ENCODE peak calls at places on chromosomes 16 and 17, in six cellular contexts. I is cardiac muscle cell, U is upper lobe of right lung, Y is HFFc6, G is colonic mucosa, J is mammary epithelial cell. T is an unnamed sample.

GRCh38 chr17:46890638-46891037 is 32.3 kb upstream of the GOSR2 start:
- DNase-seq in I (no peak), U (no peak), Y (no peak), G (no peak), J (no peak), T (no peak)

GRCh38 chr17:48636177-48637018 is 10.2 kb upstream of the HOXB9 start:
- DNase-seq in I (peak), U (peak), Y (peak), G (peak), J (peak), T (no peak)

GRCh38 chr16:10080031-10080772 is 102.0 kb downstream of the GRIN2A start:
- DNase-seq in I (peak), U (no peak), Y (peak), G (no peak), J (peak), T (no peak)

GRCh38 chr16:22099256-22099975 is 7.1 kb downstream of the VWA3A start:
- DNase-seq in I (no peak), U (no peak), Y (no peak), G (no peak), J (no peak), T (no peak)

GRCh38 chr17:28584434-28584833 is 7.7 kb upstream of the ALDOC start:
- DNase-seq in I (no peak), U (no peak), Y (no peak), G (no peak), J (no peak), T (no peak)

GRCh38 chr17:80647746-80648145 is 103.1 kb downstream of the RPTOR start:
- DNase-seq in I (peak), U (no peak), Y (peak), G (no peak), J (peak), T (no peak)

GRCh38 chr16:13397126-13397525 is 495.7 kb downstream of the SHISA9 start:
- DNase-seq in I (no peak), U (no peak), Y (no peak), G (no peak), J (no peak), T (no peak)

GRCh38 chr17:82441686-82442487 is 8.7 kb downstream of the CYBC1 start:
- DNase-seq in I (no peak), U (no peak), Y (no peak), G (no peak), J (no peak), T (no peak)

GRCh38 chr16:3142327-3142726 is 7.5 kb downstream of the ZNF213 start:
- DNase-seq in I (no peak), U (no peak), Y (no peak), G (no peak), J (no peak), T (no peak)

GRCh38 chr16:85586360-85587145 is 26.6 kb upstream of the GSE1 start:
- DNase-seq in I (no peak), U (no peak), Y (no peak), G (no peak), J (no peak), T (no peak)

GRCh38 chr16:56672761-56673536 is 3.3 kb downstream of the MT1H start:
- DNase-seq in I (no peak), U (no peak), Y (no peak), G (no peak), J (no peak), T (no peak)

GRCh38 chr17:47288531-47289116 is 35.0 kb downstream of the ITGB3 start:
- DNase-seq in I (peak), U (no peak), Y (no peak), G (no peak), J (no peak), T (no peak)

GRCh38 chr17:596763-597644 is 117.6 kb downstream of the VPS53 start:
- DNase-seq in I (peak), U (no peak), Y (peak), G (no peak), J (peak), T (no peak)

GRCh38 chr16:68760671-68761275 is 23.7 kb downstream of the CDH1 start:
- DNase-seq in I (peak), U (no peak), Y (peak), G (no peak), J (peak), T (no peak)

GRCh38 chr17:1590031-1590746 is 27.6 kb upstream of the PITPNA start:
- DNase-seq in I (peak), U (no peak), Y (peak), G (peak), J (peak), T (no peak)

GRCh38 chr16:16828913-16829398 is 450.0 kb downstream of the NPIPA7 start:
- DNase-seq in I (no peak), U (no peak), Y (no peak), G (no peak), J (no peak), T (no peak)

GRCh38 chr17:13311301-13311700 is 290.4 kb downstream of the HS3ST3A1 start:
- DNase-seq in I (peak), U (no peak), Y (peak), G (no peak), J (peak), T (no peak)

GRCh38 chr17:35788504-35788998 is 6.9 kb downstream of the MMP28 start:
- DNase-seq in I (peak), U (no peak), Y (peak), G (no peak), J (peak), T (no peak)

GRCh38 chr16:57998484-57998883 is 2.0 kb downstream of the ZNF319 start:
- DNase-seq in I (peak), U (peak), Y (no peak), G (peak), J (peak), T (no peak)

GRCh38 chr16:47460755-47461597 is at the start of the genes ITFG1 and PHKB:
- DNase-seq in I (peak), U (peak), Y (peak), G (peak), J (peak), T (peak)

GRCh38 chr17:10384175-10384574 is 11.4 kb upstream of the MYH13 start:
- DNase-seq in I (peak), U (no peak), Y (no peak), G (no peak), J (no peak), T (no peak)

GRCh38 chr16:89162314-89162713 is 9.2 kb upstream of the CDH15 start:
- DNase-seq in I (no peak), U (no peak), Y (no peak), G (no peak), J (no peak), T (no peak)

GRCh38 chr17:13619462-13619861 is 17.7 kb upstream of the HS3ST3A1 start:
- DNase-seq in I (no peak), U (no peak), Y (no peak), G (no peak), J (no peak), T (no peak)

GRCh38 chr16:19520861-19521331 is 1.0 kb downstream of the GDE1 start:
- DNase-seq in I (peak), U (no peak), Y (no peak), G (peak), J (peak), T (no peak)

GRCh38 chr16:88611220-88611821 is 27.1 kb upstream of the IL17C start:
- DNase-seq in I (no peak), U (no peak), Y (no peak), G (no peak), J (no peak), T (no peak)

GRCh38 chr17:56879280-56879679 is 34.6 kb downstream of the TRIM25 start:
- DNase-seq in I (no peak), U (no peak), Y (no peak), G (no peak), J (no peak), T (no peak)

GRCh38 chr16:30972872-30973271 is 12.1 kb upstream of the HSD3B7 start:
- DNase-seq in I (no peak), U (no peak), Y (peak), G (no peak), J (no peak), T (no peak)

T was measured in mesenteric fat pad.